ENCODE peak calls at places on chromosomes 6 and 20, in five cellular contexts. D, T, J, O and F are unnamed samples.

GRCh38 chr6:100472674-100473073 is 8.0 kb upstream of the SIM1 start:
- DNase-seq in T (no peak), D (no peak), J (no peak), O (no peak), F (no peak)

GRCh38 chr6:13135152-13135551 is 193.2 kb downstream of the TBC1D7 start:
- DNase-seq in O (no peak), J (no peak), T (no peak), D (peak; percentile 91), F (no peak)

GRCh38 chr20:52083627-52084232 is 107.8 kb downstream of the ZFP64 start:
- DNase-seq in J (peak; percentile 38), D (peak; percentile 58), T (no peak), O (no peak), F (peak; percentile 54)

GRCh38 chr6:129866256-129866655 is 5.1 kb upstream of the TMEM244 start:
- DNase-seq in O (no peak), T (no peak), D (no peak), J (no peak), F (no peak)

GRCh38 chr6:42441661-42442081 is 10.1 kb downstream of the TRERF1 start:
- DNase-seq in T (no peak), J (no peak), D (no peak), O (no peak), F (no peak)

GRCh38 chr6:3211681-3212080 is 15.8 kb downstream of the TUBB2B start:
- DNase-seq in T (no peak), O (no peak), D (no peak), J (no peak), F (no peak)

GRCh38 chr6:53195048-53195447 is 46.4 kb upstream of the GCM1 start:
- DNase-seq in O (no peak), T (no peak), D (no peak), J (no peak), F (no peak)

GRCh38 chr20:33828912-33829560 is 17.9 kb downstream of the CHMP4B start:
- DNase-seq in O (no peak), T (no peak), D (no peak), J (no peak), F (no peak)

GRCh38 chr6:62272118-62272517 is 13.9 kb downstream of the KHDRBS2 start:
- DNase-seq in J (no peak), O (no peak), D (no peak), T (no peak), F (no peak)

GRCh38 chr6:79635179-79635578 is 4.0 kb downstream of the SH3BGRL2 start:
- DNase-seq in T (no peak), D (no peak), J (no peak), O (no peak), F (no peak)

GRCh38 chr6:109241199-109241598 is 141.1 kb downstream of the CD164 start:
- DNase-seq in T (no peak), O (no peak), D (no peak), J (no peak), F (no peak)

GRCh38 chr20:62252342-62252966 is 14.1 kb downstream of the OSBPL2 start:
- DNase-seq in J (no peak), O (no peak), D (no peak), T (no peak), F (no peak)

GRCh38 chr6:121890307-121890910 is 455.0 kb downstream of the GJA1 start:
- DNase-seq in D (no peak), O (no peak), T (no peak), J (no peak), F (no peak)

GRCh38 chr6:121912905-121913304 is 477.5 kb downstream of the GJA1 start:
- DNase-seq in J (no peak), D (no peak), O (no peak), T (no peak), F (no peak)

GRCh38 chr6:41546475-41546865 is 289 bp downstream of the FOXP4 start:
- DNase-seq in D (no peak), J (no peak), T (no peak), O (no peak), F (no peak)

GRCh38 chr6:89661559-89661958 is 23.0 kb upstream of the LYRM2 start:
- DNase-seq in O (no peak), D (no peak), J (no peak), T (no peak), F (no peak)

GRCh38 chr20:52747736-52748135 is 224.4 kb upstream of the TSHZ2 start:
- DNase-seq in J (no peak), T (no peak), O (no peak), D (peak; percentile 44), F (no peak)

GRCh38 chr6:130189691-130190459 is 32.9 kb downstream of the SAMD3 start:
- DNase-seq in D (no peak), T (no peak), J (no peak), O (no peak), F (no peak)

GRCh38 chr6:117534974-117535373 is 52.5 kb downstream of the DCBLD1 start:
- DNase-seq in T (no peak), O (no peak), J (no peak), D (no peak), F (no peak)

GRCh38 chr6:74735304-74735703 is 470.5 kb downstream of the COL12A1 start:
- DNase-seq in J (no peak), O (peak; percentile 27), D (no peak), T (no peak), F (peak; percentile 74)

GRCh38 chr6:111589366-111589765 is 16.3 kb downstream of the TRAF3IP2 start:
- DNase-seq in T (no peak), J (no peak), D (no peak), O (peak; percentile 69), F (no peak)

GRCh38 chr6:131281471-131282270 is 146.4 kb downstream of the AKAP7 start:
- DNase-seq in J (peak; percentile 62), O (peak; percentile 25), T (peak; percentile 19), D (no peak), F (no peak)

GRCh38 chr6:32047084-32047478 is 8.9 kb downstream of the CYP21A2 start:
- DNase-seq in D (no peak), O (peak; percentile 72), J (no peak), T (peak; percentile 38), F (no peak)

GRCh38 chr6:125746731-125747588 is 2.5 kb upstream of the HEY2 start:
- DNase-seq in O (peak; percentile 85), T (peak; percentile 71), J (peak; percentile 75), D (peak; percentile 42), F (no peak)

GRCh38 chr20:57478176-57478575 is 46.8 kb downstream of the CTCFL start:
- DNase-seq in D (no peak), J (no peak), O (no peak), T (no peak), F (no peak)

GRCh38 chr6:3157151-3157933 is at the start of gene TUBB2A:
- DNase-seq in J (peak; percentile 91), T (peak; percentile 85), O (peak; percentile 69), D (peak; percentile 88), F (peak; percentile 38)

GRCh38 chr20:622161-622560 is 12.1 kb upstream of the TCF15 start:
- DNase-seq in O (no peak), J (no peak), D (no peak), T (no peak), F (no peak)

GRCh38 chr20:53914091-53914860 is 156.1 kb downstream of the BCAS1 start:
- DNase-seq in O (no peak), J (no peak), T (no peak), D (no peak), F (no peak)

GRCh38 chr6:21404577-21404976 is 189.0 kb upstream of the SOX4 start:
- DNase-seq in O (no peak), J (no peak), D (no peak), T (no peak), F (no peak)

DNA sequence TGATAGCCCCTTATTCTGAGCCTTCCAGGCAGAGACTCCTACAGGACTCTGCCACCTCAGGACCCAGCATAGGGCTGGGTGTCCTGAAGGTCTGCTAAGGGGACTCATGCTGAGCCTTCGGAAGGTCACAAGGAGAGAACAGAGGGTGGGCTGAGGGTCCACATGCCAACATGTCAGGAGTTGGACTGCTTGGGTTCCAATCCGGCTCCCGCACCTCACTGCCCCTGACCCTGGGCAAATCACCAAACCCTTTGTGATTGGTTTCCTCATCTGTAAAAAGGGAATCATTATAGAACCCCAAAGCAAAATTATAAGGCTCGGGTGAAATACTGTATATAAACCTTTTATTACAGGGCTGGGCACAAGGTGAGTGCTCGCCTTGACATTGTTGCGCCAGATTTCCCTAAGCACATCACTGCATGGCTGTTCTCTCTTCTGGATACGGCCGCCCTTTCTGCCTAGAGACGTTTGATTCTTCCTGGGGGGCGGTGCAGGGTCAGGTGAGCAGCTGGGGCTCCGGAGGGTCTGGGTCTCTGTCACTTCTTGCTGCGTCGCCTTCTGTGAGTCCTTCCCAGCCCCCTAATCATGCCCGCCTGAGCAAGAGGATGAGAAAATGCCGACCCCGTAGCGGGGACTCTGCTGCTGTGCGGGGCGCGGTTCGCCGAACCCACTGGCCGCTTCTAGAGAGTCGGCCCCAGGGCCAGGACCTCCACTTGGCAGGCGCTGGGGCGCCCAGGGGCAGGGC is 90.5 kb upstream of the EPB41L1 start:
- DNase-seq in J (no peak), O (no peak), D (no peak), T (no peak), F (no peak)
- H3K27ac ChIP-seq in J (peak overlapping the region; percentile 54), O (peak overlapping the region; percentile 89), D (no peak overlapping the region), T (peak overlapping the region; percentile 88), F (no peak overlapping the region)

GRCh38 chr6:44442833-44443444 is 55.4 kb downstream of the CDC5L start:
- DNase-seq in D (no peak), O (no peak), T (no peak), J (no peak), F (no peak)
- H3K27ac ChIP-seq in D (no peak overlapping the region), O (no peak overlapping the region), T (no peak overlapping the region), J (no peak overlapping the region), F (no peak overlapping the region)

GRCh38 chr6:43579171-43579570 is 3.2 kb downstream of the POLH start:
- DNase-seq in O (no peak), T (no peak), J (no peak), D (no peak), F (no peak)
- H3K27ac ChIP-seq in O (no peak overlapping the region), T (peak overlapping the region; percentile 11), J (no peak overlapping the region), D (peak overlapping the region; percentile 63), F (no peak overlapping the region)

GRCh38 chr20:9403481-9403880 is 110.9 kb upstream of the LAMP5 start:
- DNase-seq in T (no peak), D (no peak), J (no peak), O (no peak), F (no peak)

GRCh38 chr20:9401381-9401780 is 113.0 kb upstream of the LAMP5 start:
- DNase-seq in D (no peak), O (no peak), T (no peak), J (no peak), F (no peak)

GRCh38 chr20:9397928-9398327 is 116.5 kb upstream of the LAMP5 start:
- DNase-seq in J (no peak), O (peak; percentile 18), T (no peak), D (no peak), F (no peak)

DNA sequence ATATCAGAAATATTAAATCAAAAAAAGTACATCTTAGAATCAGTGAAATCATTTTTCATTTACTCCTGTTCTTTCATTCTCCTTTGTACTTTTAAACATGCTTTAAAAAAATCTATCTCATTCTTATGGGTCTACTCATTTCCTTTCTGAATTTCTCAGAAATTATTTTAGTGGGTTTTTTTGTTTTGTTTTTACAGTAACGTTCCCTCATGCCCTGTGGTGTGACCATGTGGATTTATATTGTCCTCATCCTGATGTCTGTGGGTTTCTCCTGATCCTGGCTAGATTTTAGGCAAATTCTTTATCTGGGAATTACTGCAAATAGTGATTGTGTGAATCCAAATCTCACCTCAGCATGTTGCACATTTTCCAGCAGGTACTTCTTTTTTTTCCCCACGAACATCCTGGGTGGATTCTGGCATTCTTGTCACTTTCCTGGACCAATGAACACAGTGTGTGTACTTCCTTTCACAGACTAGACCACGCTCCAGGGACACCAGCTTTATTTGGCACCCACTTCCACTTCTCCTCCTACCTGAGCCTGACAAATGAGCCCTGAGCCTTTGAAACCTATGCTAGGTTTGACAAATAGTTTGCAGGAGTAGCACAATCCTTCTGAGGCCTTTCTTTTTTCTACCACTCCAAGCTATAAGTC is 113.9 kb upstream of the LAMP5 start:
- DNase-seq in O (no peak), T (no peak), D (no peak), J (no peak), F (no peak)
- H3K27ac ChIP-seq in O (no peak overlapping the region), T (no peak overlapping the region), D (no peak overlapping the region), J (no peak overlapping the region), F (no peak overlapping the region)